ENCODE peak calls at places on chromosome 11, in six cellular contexts. E, D, W, S, G and J are unnamed samples. For H3K27me3, the result is how much of the 10 kb centered on the place peaks cover.

GRCh38 chr11:84714316-84714780 is 912.8 kb downstream of the DLG2 start:
- DNase-seq in E (peak), D (no peak), W (peak), S (peak), G (peak), J (peak)

GRCh38 chr11:24664399-24664798 is 167.5 kb downstream of the LUZP2 start:
- DNase-seq in E (no peak), D (no peak), W (no peak), S (no peak), G (no peak), J (no peak)

GRCh38 chr11:112465433-112466024 is 204.9 kb upstream of the PLET1 start:
- DNase-seq in E (no peak), D (no peak), W (no peak), S (no peak), G (no peak), J (peak)

GRCh38 chr11:130847517-130847916 is 68.8 kb downstream of the SNX19 start:
- DNase-seq in E (no peak), D (no peak), W (no peak), S (no peak), G (no peak), J (no peak)

GRCh38 chr11:88575876-88576275 is 238.3 kb upstream of the CTSC start:
- DNase-seq in E (no peak), D (no peak), W (no peak), S (no peak), G (no peak), J (no peak)

GRCh38 chr11:69638941-69639681 is 1.8 kb upstream of the CCND1 start:
- DNase-seq in E (peak), D (peak), W (peak), S (peak), G (peak), J (peak)

GRCh38 chr11:36564376-36565032 is 3.3 kb upstream of the RAG1 start:
- DNase-seq in E (peak), D (peak), W (no peak), S (peak), G (peak), J (peak)

GRCh38 chr11:11659567-11660341 is 37.9 kb upstream of the GALNT18 start:
- DNase-seq in E (no peak), D (no peak), W (no peak), S (no peak), G (no peak), J (no peak)

GRCh38 chr11:19263333-19263732 is 22.6 kb upstream of the E2F8 start:
- DNase-seq in E (no peak), D (no peak), W (no peak), S (no peak), G (no peak), J (no peak)

GRCh38 chr11:33182246-33182878 is 21.1 kb upstream of the CSTF3 start:
- DNase-seq in E (no peak), D (no peak), W (no peak), S (no peak), G (no peak), J (peak)

GRCh38 chr11:69914286-69915150 is 95.3 kb upstream of the FGF3 start:
- DNase-seq in E (peak), D (peak), W (peak), S (no peak), G (no peak), J (peak)

GRCh38 chr11:67594480-67594879 is 10.9 kb downstream of the GSTP1 start:
- DNase-seq in E (no peak), D (no peak), W (no peak), S (no peak), G (no peak), J (no peak)

GRCh38 chr11:17739945-17740338 is 5.4 kb downstream of the KCNC1 start:
- DNase-seq in E (no peak), D (peak), W (no peak), S (no peak), G (no peak), J (peak)

GRCh38 chr11:90476442-90477007 is 253.7 kb upstream of the CHORDC1 start:
- DNase-seq in E (no peak), D (no peak), W (no peak), S (peak), G (peak), J (peak)

GRCh38 chr11:92550411-92550810 is 325.8 kb downstream of the FAT3 start:
- DNase-seq in E (no peak), D (no peak), W (no peak), S (peak), G (no peak), J (no peak)

GRCh38 chr11:7570938-7571337 is 57.1 kb downstream of the PPFIBP2 start:
- DNase-seq in E (no peak), D (no peak), W (no peak), S (no peak), G (no peak), J (no peak)

GRCh38 chr11:12175694-12176241 is 65.4 kb downstream of the MICAL2 start:
- DNase-seq in E (no peak), D (no peak), W (no peak), S (no peak), G (no peak), J (no peak)

GRCh38 chr11:133506023-133506422 is 26.3 kb downstream of the OPCML start:
- DNase-seq in E (no peak), D (no peak), W (no peak), S (no peak), G (no peak), J (no peak)

GRCh38 chr11:112852141-112852853 is 108.9 kb upstream of the NCAM1 start:
- DNase-seq in E (no peak), D (no peak), W (no peak), S (no peak), G (no peak), J (no peak)

GRCh38 chr11:35141034-35141433 is 2.1 kb downstream of the CD44 start:
- DNase-seq in E (no peak), D (no peak), W (no peak), S (no peak), G (no peak), J (no peak)

GRCh38 chr11:94504689-94505293 is 7.5 kb upstream of the C11orf97 start:
- DNase-seq in E (no peak), D (no peak), W (no peak), S (peak), G (no peak), J (peak)

GRCh38 chr11:95322546-95322945 is 91.5 kb upstream of the SESN3 start:
- DNase-seq in E (no peak), D (no peak), W (no peak), S (no peak), G (no peak), J (no peak)

GRCh38 chr11:64526795-64527194 is 64.2 kb upstream of the SLC22A12 start:
- DNase-seq in E (no peak), D (no peak), W (peak), S (no peak), G (no peak), J (peak)

GRCh38 chr11:79708319-79708928 is 267.6 kb upstream of the TENM4 start:
- DNase-seq in E (no peak), D (no peak), W (no peak), S (peak), G (no peak), J (peak)

GRCh38 chr11:30322162-30322561 is 742 bp upstream of the ARL14EP start:
- DNase-seq in E (no peak), D (no peak), W (no peak), S (no peak), G (no peak), J (no peak)

GRCh38 chr11:134657631-134658030 is 245.6 kb upstream of the B3GAT1 start:
- DNase-seq in E (no peak), D (no peak), W (no peak), S (no peak), G (no peak), J (no peak)

GRCh38 chr11:63608353-63609345 is 5.6 kb downstream of the PLAAT3 start:
- DNase-seq in E (no peak), D (no peak), W (no peak), S (no peak), G (no peak), J (no peak)

GRCh38 chr11:108891143-108891542 is 226.3 kb downstream of the DDX10 start:
- DNase-seq in E (no peak), D (no peak), W (no peak), S (no peak), G (no peak), J (no peak)

DNA sequence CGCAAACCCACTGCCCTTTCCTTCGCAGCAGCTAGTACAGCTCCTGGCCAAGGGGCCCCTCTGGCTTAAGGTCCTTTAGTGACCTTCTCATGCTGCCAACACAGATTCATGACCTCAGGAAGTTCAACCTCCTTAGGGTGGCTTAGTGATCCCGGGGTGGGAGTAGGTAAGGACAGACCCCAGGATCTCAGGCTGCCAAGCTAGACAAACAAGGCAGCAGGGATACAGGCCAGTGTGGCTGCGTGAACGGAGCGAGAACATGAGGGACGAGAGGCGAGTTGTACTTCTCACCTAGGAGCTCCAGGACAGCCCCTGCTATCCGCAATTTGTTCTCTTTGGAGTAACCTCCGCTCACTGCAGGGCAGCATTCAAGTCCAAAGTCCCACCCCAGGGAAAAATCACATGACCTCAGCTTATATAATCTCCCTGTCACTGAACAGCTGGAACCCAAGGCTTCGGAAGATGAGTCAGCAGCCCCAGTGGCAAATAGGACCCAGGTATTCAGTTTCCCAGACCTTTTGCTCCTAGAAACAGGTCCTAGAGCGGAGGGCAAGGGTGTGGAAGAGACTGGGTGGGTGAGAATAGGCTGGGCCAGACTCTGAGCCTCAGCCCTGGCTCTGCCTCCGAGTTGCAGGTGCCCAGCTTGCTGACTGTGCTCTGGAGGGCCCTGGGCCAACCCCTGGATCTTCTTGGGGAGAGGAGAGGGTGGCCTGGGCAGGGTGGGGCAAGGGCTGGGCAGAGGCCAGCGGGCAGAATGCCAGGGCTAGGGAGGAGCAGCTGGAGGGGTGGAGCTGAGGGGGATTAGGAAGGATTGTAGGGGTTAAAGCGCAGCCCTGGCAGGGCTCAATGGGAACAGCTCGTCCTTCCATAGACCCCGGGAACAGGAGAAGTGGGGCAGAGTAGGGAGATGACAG is 13.1 kb downstream of the USP2 start:
- DNase-seq in E (no peak), D (no peak), W (no peak), S (no peak), G (peak), J (peak)
- H3K4me3 ChIP-seq in E (no peak), D (no peak), W (no peak), S (no peak), G (no peak), J (peak)

DNA sequence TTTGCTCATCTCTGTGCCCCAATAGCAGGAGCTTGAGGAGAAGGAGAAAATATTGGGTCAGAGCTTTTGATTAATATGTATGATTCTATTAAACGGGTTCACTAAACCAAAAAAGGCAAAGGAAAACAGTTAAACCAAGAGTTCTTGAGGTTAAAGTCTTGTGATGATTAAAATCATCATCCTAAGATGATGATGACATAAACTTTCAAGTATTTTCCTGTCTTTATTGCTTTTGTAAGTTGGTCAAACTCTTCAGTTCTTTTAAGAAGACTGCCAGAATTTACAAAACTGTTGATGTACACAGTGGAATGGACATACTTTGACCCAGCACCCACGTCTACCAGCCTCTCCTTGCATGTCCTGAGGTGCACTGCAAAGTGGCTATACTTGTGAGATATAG is 41.0 kb downstream of the FDX1 start:
- DNase-seq in E (no peak), D (no peak), W (no peak), S (no peak), G (no peak), J (no peak)
- H3K27me3 ChIP-seq in E (under half), D (under half), W (under half), S (under half), G (under half), J (under half)

GRCh38 chr11:101745756-101746155 is 161.9 kb upstream of the TRPC6 start:
- DNase-seq in E (no peak), D (no peak), W (no peak), S (no peak), G (no peak), J (no peak)

GRCh38 chr11:101748572-101748971 is 164.8 kb upstream of the TRPC6 start:
- DNase-seq in E (no peak), D (no peak), W (no peak), S (no peak), G (no peak), J (no peak)
- H3K4me3 ChIP-seq in E (no peak), D (no peak), W (no peak), S (no peak), G (no peak), J (no peak)

DNA sequence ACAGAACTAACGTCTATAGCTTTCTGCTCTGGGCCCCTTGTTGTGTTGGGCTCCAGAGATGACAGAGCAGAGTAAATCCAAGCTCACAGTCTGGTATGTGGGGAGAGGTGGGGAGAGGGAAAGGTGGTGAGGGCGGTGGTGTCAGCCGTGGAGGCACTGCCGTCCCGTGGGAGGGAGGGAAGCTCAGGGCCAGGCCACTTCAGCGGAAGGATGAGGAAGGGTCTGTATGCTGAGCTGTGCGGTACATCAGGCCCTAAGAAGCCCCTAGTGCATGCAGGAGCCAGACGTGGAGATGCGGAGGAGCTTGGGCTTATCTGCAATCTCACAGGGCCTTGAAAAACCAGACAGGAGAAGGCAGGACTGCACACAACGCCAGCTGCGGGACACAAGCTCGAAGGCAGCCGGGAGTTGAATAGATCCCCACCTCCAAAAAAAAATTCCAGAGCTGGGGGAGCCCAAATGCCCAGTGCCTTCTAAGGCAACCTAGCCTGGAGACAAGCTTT is 1.5 kb downstream of the KRTAP5-5 start:
- DNase-seq in E (no peak), D (no peak), W (no peak), S (no peak), G (no peak), J (no peak)
- H3K27me3 ChIP-seq in E (under half), D (under half), W (under half), S (under half), G (under half), J (under half)

DNA sequence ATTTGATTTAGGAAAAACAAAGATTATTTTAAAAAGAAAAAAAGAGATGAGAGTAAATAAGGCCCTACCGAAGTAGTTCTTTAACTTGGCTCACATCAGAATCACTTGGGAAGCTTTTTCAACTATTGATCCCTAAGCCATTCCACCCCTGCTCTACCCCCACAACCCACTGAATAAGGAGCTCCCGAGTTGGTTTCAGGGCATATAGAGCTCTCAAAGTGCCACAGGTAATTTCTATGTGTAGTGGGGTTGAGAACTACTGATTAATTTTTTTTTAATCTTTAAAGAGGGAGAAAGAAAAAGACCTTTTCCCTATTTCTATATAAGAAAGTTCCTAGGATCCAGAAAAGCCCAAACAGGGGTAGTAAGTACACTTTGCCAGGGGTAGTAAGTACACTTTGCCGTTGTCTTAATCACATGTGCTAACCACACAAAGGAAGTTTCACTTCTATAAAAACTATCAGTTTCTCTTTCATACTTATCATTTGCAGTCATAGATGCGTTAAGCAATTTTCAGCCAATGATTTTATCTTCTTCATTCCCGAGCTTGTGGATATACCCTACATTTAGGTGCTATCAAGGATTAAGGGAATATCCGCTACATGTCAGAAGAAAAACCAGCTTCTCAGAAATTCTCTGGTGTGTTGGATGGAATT is 108.4 kb upstream of the ZC3H12C start:
- DNase-seq in E (no peak), D (no peak), W (no peak), S (no peak), G (no peak), J (no peak)
- H3K4me3 ChIP-seq in E (no peak), D (no peak), W (no peak), S (no peak), G (no peak), J (no peak)

GRCh38 chr11:56122073-56122472 is at the start of gene OR8H3:
- DNase-seq in E (no peak), D (no peak), W (no peak), S (no peak), G (no peak), J (no peak)
- H3K27me3 ChIP-seq in E (under half), D (under half), W (under half), S (under half), G (under half), J (under half)

DNA sequence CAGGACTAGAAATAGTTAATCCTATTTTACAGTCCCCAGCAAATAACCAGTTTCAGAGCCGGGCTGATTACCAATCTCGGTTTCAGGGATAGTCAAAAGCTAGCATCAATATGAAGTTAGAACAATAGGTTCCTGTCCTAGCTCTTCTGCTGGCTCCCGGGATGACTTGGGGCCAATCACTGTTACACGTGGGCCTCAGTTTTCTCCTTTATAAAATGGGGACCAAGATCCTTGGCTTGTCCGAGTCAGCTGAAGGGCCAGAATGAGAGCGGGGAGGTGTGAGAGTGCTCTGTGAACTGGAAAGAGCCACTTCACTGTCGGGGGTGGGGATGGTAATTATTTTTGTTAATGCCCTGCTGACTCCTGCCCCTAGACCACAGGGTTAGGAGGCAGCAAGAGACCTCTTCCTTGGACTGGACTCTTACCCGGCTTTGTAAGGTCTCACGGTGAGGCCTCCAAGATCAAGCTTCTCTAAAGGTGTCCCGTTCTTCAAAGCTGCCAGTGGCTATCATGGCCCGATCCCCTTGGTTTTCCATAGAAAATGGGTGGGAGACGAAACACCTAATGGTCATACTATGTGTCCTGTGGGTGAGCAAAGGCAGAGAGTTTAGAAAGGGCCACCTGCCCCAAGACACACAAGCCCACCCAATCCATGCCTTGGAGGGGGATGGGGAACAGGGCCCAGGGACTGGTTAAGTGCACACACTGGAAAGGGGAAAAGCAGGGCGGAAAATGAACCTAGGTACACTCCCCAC is 1.4 kb downstream of the UCP2 start:
- DNase-seq in E (peak), D (peak), W (no peak), S (no peak), G (peak), J (no peak)
- H3K4me3 ChIP-seq in E (no peak), D (peak), W (peak), S (peak), G (no peak), J (peak)